ENCODE peak calls at places on chromosomes 11 and 22, in ten cellular contexts. Q is foreskin keratinocyte; A is glomerular endothelial cell; B is H1; C is immature natural killer cell; N is stromal cell of bone marrow; V is anterior cingulate cortex; O is omental fat pad; U is stimulated activated CD4-positive, alpha-beta T cell treated with anti-CD3 and anti-CD28 coated beads, Interleukin-1b, Interleukin-23, amount 100 ng/mL, for 1 hour; E is NCI-H510A treated with DMSO at 0.1 percent for 48 hours. W is an unnamed sample.

GRCh38 chr22:33192156-33192555 is 134.0 kb upstream of the SYN3 start:
- DNase-seq in A (no peak), B (no peak), N (no peak), O (no peak), E (no peak), C (no peak), Q (no peak), U (no peak), V (no peak), W (no peak)

GRCh38 chr22:21726650-21727049 is 8.9 kb downstream of the YPEL1 start:
- DNase-seq in E (peak; percentile 27), N (no peak), C (peak; percentile 64), Q (no peak), O (no peak), U (no peak), V (peak; percentile 5), A (no peak), B (peak; percentile 36), W (no peak)

GRCh38 chr11:131748146-131749050 is 378.0 kb downstream of the NTM start:
- DNase-seq in C (no peak), O (no peak), V (peak; percentile 49), A (no peak), N (peak; percentile 74), Q (no peak), B (no peak), E (peak; percentile 52), U (no peak), W (no peak)

GRCh38 chr11:69007978-69008381 is 5.1 kb downstream of the MRGPRF start:
- DNase-seq in B (no peak), U (no peak), V (no peak), N (no peak), E (no peak), A (no peak), C (no peak), Q (no peak), O (no peak), W (no peak)

GRCh38 chr22:23066200-23067022 is 3.9 kb upstream of the GNAZ start:
- DNase-seq in V (no peak), O (no peak), E (no peak), Q (no peak), N (no peak), C (no peak), B (no peak), A (no peak), U (no peak), W (no peak)

GRCh38 chr11:43830928-43831440 is 49.6 kb upstream of the ALKBH3 start:
- DNase-seq in C (no peak), A (peak; percentile 86), Q (peak; percentile 99), V (peak; percentile 3), B (peak; percentile 7), E (no peak), N (peak; percentile 99), U (no peak), O (peak; percentile 28), W (no peak)

GRCh38 chr11:19714093-19714386 is 1.4 kb downstream of the NAV2 start:
- DNase-seq in C (no peak), Q (no peak), V (no peak), U (no peak), O (no peak), N (no peak), A (no peak), E (no peak), B (no peak), W (no peak)

GRCh38 chr22:44891293-44891747 is 118.5 kb downstream of the PHF21B start:
- DNase-seq in B (no peak), V (no peak), C (no peak), E (no peak), N (no peak), U (no peak), O (no peak), Q (no peak), A (no peak), W (peak; percentile 41)

GRCh38 chr11:116702772-116703360 is 69.9 kb downstream of the BUD13 start:
- DNase-seq in O (no peak), V (no peak), C (no peak), Q (no peak), N (no peak), B (no peak), E (no peak), U (no peak), A (no peak), W (no peak)

GRCh38 chr11:94740975-94741707 is 27.0 kb upstream of the AMOTL1 start:
- DNase-seq in A (no peak), Q (peak; percentile 55), N (no peak), O (no peak), V (no peak), E (peak; percentile 55), U (no peak), B (no peak), C (no peak), W (no peak)

GRCh38 chr11:65479184-65480145 is 19.4 kb upstream of the MALAT1 start:
- DNase-seq in E (peak; percentile 57), O (no peak), Q (no peak), N (peak; percentile 96), C (no peak), U (no peak), V (no peak), A (no peak), B (no peak), W (peak; percentile 79)

GRCh38 chr11:2096919-2097301 is 42.3 kb downstream of the IGF2 start:
- DNase-seq in C (no peak), U (no peak), O (no peak), N (peak; percentile 3), E (no peak), A (no peak), Q (no peak), B (no peak), V (no peak), W (peak; percentile 64)

GRCh38 chr22:32850157-32850556 is 48.7 kb downstream of the TIMP3 start:
- DNase-seq in E (no peak), B (no peak), N (no peak), O (no peak), U (no peak), Q (no peak), V (no peak), A (no peak), C (no peak), W (no peak)

GRCh38 chr11:78203184-78203583 is 14.5 kb downstream of the USP35 start:
- DNase-seq in V (no peak), N (no peak), B (no peak), U (peak; percentile 31), Q (no peak), A (no peak), O (no peak), C (peak; percentile 14), E (no peak), W (no peak)

GRCh38 chr11:29005401-29005980 is 897.3 kb downstream of the METTL15 start:
- DNase-seq in O (no peak), E (no peak), N (no peak), U (no peak), Q (no peak), C (no peak), B (no peak), V (no peak), A (no peak), W (no peak)

GRCh38 chr22:21018314-21018713 is 3.3 kb downstream of the P2RX6 start:
- DNase-seq in O (no peak), N (no peak), C (no peak), B (no peak), Q (no peak), A (no peak), E (no peak), V (no peak), U (no peak), W (no peak)

GRCh38 chr11:104343578-104343977 is 179.6 kb upstream of the PDGFD start:
- DNase-seq in C (no peak), O (no peak), Q (no peak), A (no peak), V (no peak), E (no peak), B (no peak), N (no peak), U (no peak), W (no peak)

GRCh38 chr11:66112640-66113098 is 42.6 kb downstream of the PACS1 start:
- DNase-seq in V (no peak), C (no peak), N (peak; percentile 61), A (no peak), E (no peak), U (no peak), Q (no peak), O (no peak), B (no peak), W (no peak)

GRCh38 chr22:36510966-36511881 is 4.4 kb upstream of the FOXRED2 start:
- DNase-seq in C (no peak), B (no peak), U (no peak), V (no peak), A (no peak), E (peak; percentile 5), Q (no peak), O (no peak), N (no peak), W (no peak)

GRCh38 chr11:121420398-121420797 is 31.7 kb upstream of the SORL1 start:
- DNase-seq in N (no peak), C (no peak), Q (no peak), B (no peak), O (no peak), E (no peak), A (no peak), V (no peak), U (no peak), W (no peak)

GRCh38 chr11:33941637-33942160 is 49.8 kb upstream of the LMO2 start:
- DNase-seq in E (no peak), C (no peak), B (no peak), A (no peak), V (no peak), U (no peak), N (no peak), Q (no peak), O (no peak), W (no peak)